ENCODE peak calls at places on chromosomes 6 and 20, in nine cellular contexts. Y is stimulated activated CD8-positive, alpha-beta memory T cell treated with anti-CD3 and anti-CD28 coated beads, Interleukin-7, amount 100 ng/mL, for 4 hours; S is brain microvascular endothelial cell; H is neuronal stem cell; O is H54; R is effector CD4-positive, alpha-beta T cell; T is G401; F is T-helper 1 cell; D is epithelial cell of prostate. E is an unnamed sample.

GRCh38 chr6:46453756-46454316 is 37.4 kb downstream of the RCAN2 start:
- DNase-seq in D (no peak), Y (no peak), T (peak), F (no peak), S (no peak), O (no peak), H (no peak), R (no peak), E (no peak)

GRCh38 chr6:105850636-105851035 is 235.5 kb upstream of the PRDM1 start:
- DNase-seq in R (no peak), D (no peak), S (no peak), F (no peak), O (no peak), Y (no peak), T (no peak), H (no peak), E (no peak)

GRCh38 chr20:46811328-46812084 is 83.1 kb upstream of the EYA2 start:
- DNase-seq in Y (no peak), T (no peak), H (no peak), D (no peak), O (no peak), S (no peak), F (no peak), R (no peak), E (no peak)

GRCh38 chr20:57289401-57290177 is 23.1 kb upstream of the BMP7 start:
- DNase-seq in Y (no peak), F (no peak), S (no peak), D (no peak), T (peak), R (no peak), O (no peak), H (no peak), E (no peak)

GRCh38 chr6:8879334-8879733 is 444.0 kb upstream of the SLC35B3 start:
- DNase-seq in R (no peak), T (no peak), H (no peak), F (no peak), Y (no peak), D (no peak), S (no peak), O (no peak), E (no peak)

GRCh38 chr6:75481936-75482593 is 11.5 kb downstream of the FILIP1 start:
- DNase-seq in S (peak), O (no peak), R (no peak), F (no peak), H (no peak), Y (no peak), D (no peak), T (no peak), E (no peak)

GRCh38 chr20:45547206-45547770 is at the start of gene EPPIN:
- DNase-seq in O (no peak), H (no peak), T (no peak), R (no peak), S (no peak), F (no peak), Y (no peak), D (no peak), E (no peak)

GRCh38 chr20:12237772-12238171 is 320.1 kb downstream of the BTBD3 start:
- DNase-seq in R (no peak), D (no peak), Y (no peak), H (no peak), T (peak), O (no peak), S (no peak), F (no peak), E (no peak)

GRCh38 chr20:2946988-2947961 is 74.0 kb downstream of the PTPRA start:
- DNase-seq in F (no peak), Y (no peak), S (peak), D (no peak), T (peak), H (peak), R (no peak), O (no peak), E (peak)

GRCh38 chr6:101444717-101445116 is 51.2 kb downstream of the GRIK2 start:
- DNase-seq in R (no peak), F (no peak), Y (no peak), T (no peak), D (no peak), S (no peak), H (no peak), O (no peak), E (no peak)

GRCh38 chr6:119294984-119295383 is 54.6 kb downstream of the MAN1A1 start:
- DNase-seq in Y (no peak), F (no peak), O (no peak), H (no peak), R (no peak), D (no peak), S (no peak), T (no peak), E (no peak)

GRCh38 chr6:108656834-108657233 is 96.1 kb downstream of the FOXO3 start:
- DNase-seq in T (no peak), R (no peak), H (no peak), D (no peak), O (no peak), F (no peak), S (no peak), Y (no peak), E (no peak)

GRCh38 chr20:10079964-10080363 is 45.2 kb downstream of the ANKEF1 start:
- DNase-seq in S (peak), F (no peak), Y (no peak), T (no peak), H (no peak), R (no peak), O (no peak), D (peak), E (no peak)

GRCh38 chr6:88119769-88120168 is 46.4 kb downstream of the CNR1 start:
- DNase-seq in S (no peak), H (peak), O (no peak), R (no peak), D (no peak), T (no peak), F (no peak), Y (no peak), E (no peak)

GRCh38 chr6:108712946-108713345 is 135.3 kb upstream of the ARMC2 start:
- DNase-seq in T (no peak), O (no peak), H (no peak), D (no peak), F (no peak), S (no peak), R (no peak), Y (no peak), E (no peak)

GRCh38 chr6:34246563-34247391 is 2.0 kb downstream of the SMIM29 start:
- DNase-seq in S (peak), F (peak), D (no peak), H (no peak), R (peak), T (no peak), O (peak), Y (peak), E (no peak)

GRCh38 chr6:129719692-129720091 is 9.7 kb upstream of the ARHGAP18 start:
- DNase-seq in F (no peak), S (no peak), D (no peak), H (no peak), R (no peak), T (no peak), O (no peak), Y (no peak), E (no peak)

GRCh38 chr6:24064106-24064505 is 61.9 kb upstream of the NRSN1 start:
- DNase-seq in D (no peak), O (no peak), H (peak), S (no peak), R (no peak), T (peak), Y (no peak), F (no peak), E (no peak)

GRCh38 chr20:38935285-38935684 is 9.1 kb downstream of the FAM83D start:
- DNase-seq in T (no peak), Y (no peak), F (no peak), O (no peak), D (no peak), H (no peak), R (no peak), S (peak), E (no peak)

GRCh38 chr6:3281669-3282460 is 23.1 kb downstream of the PSMG4 start:
- DNase-seq in H (no peak), D (peak), F (no peak), R (no peak), O (peak), Y (no peak), T (peak), S (peak), E (no peak)

GRCh38 chr20:17712708-17713107 is 12.9 kb downstream of the BANF2 start:
- DNase-seq in R (no peak), O (no peak), S (no peak), H (no peak), D (no peak), T (no peak), F (no peak), Y (no peak), E (no peak)

GRCh38 chr6:35240838-35241801 is 18.4 kb upstream of the ZNF76 start:
- DNase-seq in F (peak), O (peak), T (peak), D (no peak), H (peak), R (peak), S (peak), Y (peak), E (no peak)

GRCh38 chr20:46139908-46140482 is 21.9 kb downstream of the CD40 start:
- DNase-seq in O (no peak), S (no peak), T (no peak), Y (no peak), H (no peak), F (no peak), R (no peak), D (peak), E (no peak)

GRCh38 chr20:8756410-8756809 is 312.5 kb upstream of the PLCB4 start:
- DNase-seq in T (no peak), R (no peak), Y (no peak), O (peak), F (no peak), S (peak), H (no peak), D (peak), E (no peak)

GRCh38 chr6:113858067-113858604 is 991 bp downstream of the MARCKS start:
- DNase-seq in O (no peak), R (no peak), D (no peak), H (peak), Y (no peak), S (peak), T (peak), F (no peak), E (no peak)

GRCh38 chr6:5082487-5083306 is 2.4 kb upstream of the PPP1R3G start:
- DNase-seq in H (no peak), S (peak), O (peak), F (no peak), Y (no peak), R (no peak), D (peak), T (no peak), E (no peak)

GRCh38 chr6:3419624-3420272 is 37.1 kb downstream of the SLC22A23 start:
- DNase-seq in D (no peak), S (peak), T (no peak), F (no peak), R (no peak), Y (no peak), O (peak), H (no peak), E (no peak)

GRCh38 chr6:161418458-161418945 is 144.6 kb upstream of the AGPAT4 start:
- DNase-seq in H (peak), O (no peak), T (peak), F (no peak), Y (no peak), D (no peak), S (peak), R (peak), E (no peak)

E was measured in SIG-M5.